ENCODE peak calls at places on chromosomes 2 and 18, in four cellular contexts. One of them, this sample, is unnamed.

GRCh38 chr2:43075054-43075593 is 151.3 kb downstream of the ZFP36L2 start:
- DNase-seq in HEK293T: no peak
- DNase-seq in K562: no peak
- DNase-seq in HepG2: peak
- DNase-seq in this sample: no peak

GRCh38 chr2:229489016-229489415 is 217.9 kb upstream of the PID1 start:
- DNase-seq in K562: no peak
- DNase-seq in HEK293T: no peak
- DNase-seq in HepG2: no peak
- DNase-seq in this sample: no peak

GRCh38 chr2:22701761-22702160 is 683.2 kb upstream of the KLHL29 start:
- DNase-seq in HEK293T: no peak
- DNase-seq in K562: no peak
- DNase-seq in HepG2: no peak
- DNase-seq in this sample: no peak

GRCh38 chr2:25453199-25453903 is 111.6 kb upstream of the DNMT3A start:
- DNase-seq in HepG2: no peak
- DNase-seq in K562: no peak
- DNase-seq in HEK293T: no peak
- DNase-seq in this sample: no peak

GRCh38 chr2:9837451-9837850 is 5.8 kb upstream of the TAF1B start:
- DNase-seq in HEK293T: no peak
- DNase-seq in K562: no peak
- DNase-seq in HepG2: no peak
- DNase-seq in this sample: no peak

GRCh38 chr2:192228685-192229084 is 34.0 kb upstream of the TMEFF2 start:
- DNase-seq in HepG2: no peak
- DNase-seq in K562: no peak
- DNase-seq in HEK293T: no peak
- DNase-seq in this sample: no peak

GRCh38 chr18:68215931-68216330 is 499.0 kb downstream of the TMX3 start:
- DNase-seq in K562: no peak
- DNase-seq in HEK293T: no peak
- DNase-seq in HepG2: no peak
- DNase-seq in this sample: no peak

GRCh38 chr2:66447676-66448075 is 12.8 kb downstream of the MEIS1 start:
- DNase-seq in HEK293T: no peak
- DNase-seq in HepG2: no peak
- DNase-seq in K562: no peak
- DNase-seq in this sample: no peak

GRCh38 chr2:216151313-216152030 is 42.3 kb downstream of the XRCC5 start:
- DNase-seq in HepG2: no peak
- DNase-seq in K562: no peak
- DNase-seq in HEK293T: no peak
- DNase-seq in this sample: no peak

GRCh38 chr2:152523091-152523490 is 188.1 kb downstream of the FMNL2 start:
- DNase-seq in K562: no peak
- DNase-seq in HepG2: no peak
- DNase-seq in HEK293T: no peak
- DNase-seq in this sample: no peak

GRCh38 chr2:195647302-195647701 is 9.7 kb upstream of the SLC39A10 start:
- DNase-seq in HepG2: no peak
- DNase-seq in K562: no peak
- DNase-seq in HEK293T: no peak
- DNase-seq in this sample: no peak

GRCh38 chr2:182103531-182103930 is 117.9 kb downstream of the PPP1R1C start:
- DNase-seq in K562: no peak
- DNase-seq in HEK293T: no peak
- DNase-seq in HepG2: no peak
- DNase-seq in this sample: no peak

GRCh38 chr18:13374468-13375301 is 156.1 kb downstream of the LDLRAD4 start:
- DNase-seq in K562: no peak
- DNase-seq in HEK293T: no peak
- DNase-seq in HepG2: no peak
- DNase-seq in this sample: no peak

GRCh38 chr2:230124792-230125452 is 56.2 kb upstream of the SLC16A14 start:
- DNase-seq in HEK293T: no peak
- DNase-seq in HepG2: no peak
- DNase-seq in K562: no peak
- DNase-seq in this sample: no peak

GRCh38 chr18:25033747-25034471 is 318.1 kb downstream of the ZNF521 start:
- DNase-seq in K562: no peak
- DNase-seq in HepG2: no peak
- DNase-seq in HEK293T: no peak
- DNase-seq in this sample: no peak

GRCh38 chr2:46657042-46657504 is 177.7 kb downstream of the TMEM247 start:
- DNase-seq in HEK293T: peak
- DNase-seq in K562: peak
- DNase-seq in HepG2: peak
- DNase-seq in this sample: no peak

GRCh38 chr2:219995409-219995808 is 368.0 kb downstream of the SLC4A3 start:
- DNase-seq in HEK293T: no peak
- DNase-seq in HepG2: no peak
- DNase-seq in K562: no peak
- DNase-seq in this sample: no peak

GRCh38 chr18:62848946-62849345 is 133.6 kb downstream of the PHLPP1 start:
- DNase-seq in K562: no peak
- DNase-seq in HepG2: no peak
- DNase-seq in HEK293T: no peak
- DNase-seq in this sample: no peak

GRCh38 chr2:183037281-183037659 is 987 bp downstream of the NCKAP1 start:
- DNase-seq in HepG2: peak
- DNase-seq in K562: no peak
- DNase-seq in HEK293T: no peak
- DNase-seq in this sample: no peak

GRCh38 chr2:117958186-117958585 is 55.7 kb downstream of the CCDC93 start:
- DNase-seq in HEK293T: no peak
- DNase-seq in HepG2: no peak
- DNase-seq in K562: no peak
- DNase-seq in this sample: no peak

GRCh38 chr2:8515390-8515761 is 166.5 kb upstream of the ID2 start:
- DNase-seq in HEK293T: no peak
- DNase-seq in K562: no peak
- DNase-seq in HepG2: no peak
- DNase-seq in this sample: no peak

GRCh38 chr2:147135401-147135800 is 709.4 kb upstream of the ACVR2A start:
- DNase-seq in HEK293T: no peak
- DNase-seq in K562: no peak
- DNase-seq in HepG2: no peak
- DNase-seq in this sample: no peak

GRCh38 chr2:141517180-141517851 is 613.5 kb downstream of the LRP1B start:
- DNase-seq in HEK293T: no peak
- DNase-seq in K562: no peak
- DNase-seq in HepG2: no peak
- DNase-seq in this sample: no peak

GRCh38 chr18:7914834-7915670 is 347.9 kb downstream of the PTPRM start:
- DNase-seq in HepG2: peak
- DNase-seq in K562: no peak
- DNase-seq in HEK293T: no peak
- DNase-seq in this sample: no peak

GRCh38 chr2:191836853-191837769 is 9.8 kb downstream of the CAVIN2 start:
- DNase-seq in K562: peak
- DNase-seq in HEK293T: no peak
- DNase-seq in HepG2: no peak
- DNase-seq in this sample: no peak

DNA sequence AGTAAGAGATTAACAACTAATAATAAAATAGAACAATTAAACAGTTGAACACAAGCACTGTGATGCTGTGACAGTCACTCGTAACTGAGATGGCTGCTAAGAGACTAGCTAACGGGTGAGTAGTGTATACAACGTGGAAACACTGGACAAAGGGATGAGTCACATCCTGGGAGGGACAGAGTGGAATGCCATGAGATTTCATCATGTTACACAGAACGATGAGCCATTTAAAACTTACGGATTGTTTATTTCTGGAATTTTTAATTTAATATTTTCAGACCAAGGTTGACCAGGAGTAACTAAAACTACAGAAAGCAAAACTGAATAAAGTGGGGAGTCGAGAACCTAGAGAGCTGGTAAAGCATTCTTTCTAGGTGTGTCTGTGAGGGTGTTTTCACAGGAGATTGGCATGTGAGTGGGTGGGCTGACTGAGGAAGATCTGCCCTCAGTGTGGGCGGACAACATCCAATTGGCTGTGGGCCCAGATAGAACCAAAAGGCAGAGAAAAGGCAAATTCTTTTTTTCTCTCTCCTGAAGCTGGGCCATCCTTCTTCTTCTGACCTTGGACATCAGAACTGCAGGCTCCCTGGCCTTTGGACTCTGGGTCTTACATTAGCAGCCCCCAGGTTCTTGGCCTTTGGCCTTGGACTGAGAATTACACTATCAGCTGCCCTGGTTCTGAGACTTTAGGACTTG is 14.6 kb downstream of the TMSB10 start:
- DNase-seq in HepG2: peak
- DNase-seq in HEK293T: no peak
- DNase-seq in K562: peak
- DNase-seq in this sample: no peak
- TF ChIP-seq ELF4 in HepG2: no peak
- TF ChIP-seq ELF4 in HEK293T: no peak
- TF ChIP-seq ELF4 in K562: no peak
- TF ChIP-seq ELF4 in this sample: no peak

DNA sequence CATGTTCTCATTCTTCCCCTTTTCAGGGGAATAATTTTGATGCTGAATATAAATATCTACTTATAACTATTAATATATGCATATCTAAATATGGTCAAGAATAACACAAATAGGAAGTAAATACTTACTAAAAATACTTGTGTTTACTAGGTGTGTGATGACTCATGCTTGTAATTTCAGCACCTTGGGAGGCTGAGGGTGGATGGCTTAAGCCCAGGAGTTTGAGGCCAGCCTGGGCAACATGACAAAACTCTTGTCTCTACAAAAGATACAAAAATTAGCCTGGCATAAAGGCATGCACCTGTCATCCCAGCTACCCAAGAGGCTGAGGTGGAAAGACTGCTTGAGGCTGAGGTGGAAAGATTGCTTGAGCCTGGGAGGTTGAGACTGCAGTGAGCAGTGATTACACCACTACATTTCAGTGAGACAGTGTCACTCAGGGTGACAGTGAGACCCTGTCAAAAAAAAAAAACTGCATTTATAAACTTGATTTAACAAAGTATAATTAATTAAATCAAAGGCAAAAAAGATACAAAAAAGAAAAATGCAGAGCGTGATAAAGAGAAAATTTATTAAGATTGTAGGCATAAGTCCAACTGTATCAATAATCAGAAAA is 703.1 kb upstream of the VRK2 start:
- DNase-seq in K562: no peak
- DNase-seq in HepG2: no peak
- DNase-seq in HEK293T: no peak
- DNase-seq in this sample: no peak
- TF ChIP-seq ELF4 in K562: no peak
- TF ChIP-seq ELF4 in HepG2: no peak
- TF ChIP-seq ELF4 in HEK293T: no peak
- TF ChIP-seq ELF4 in this sample: no peak

GRCh38 chr2:19542796-19543195 is 184.4 kb upstream of the OSR1 start:
- DNase-seq in K562: no peak
- DNase-seq in HepG2: no peak
- DNase-seq in HEK293T: no peak
- DNase-seq in this sample: no peak

GRCh38 chr2:19540739-19541503 is 182.5 kb upstream of the OSR1 start:
- DNase-seq in K562: no peak
- DNase-seq in HepG2: no peak
- DNase-seq in HEK293T: no peak
- DNase-seq in this sample: no peak

GRCh38 chr2:19536136-19536535 is 177.7 kb upstream of the OSR1 start:
- DNase-seq in K562: no peak
- DNase-seq in HepG2: peak
- DNase-seq in HEK293T: no peak
- DNase-seq in this sample: no peak

GRCh38 chr2:19541884-19542283 is 183.5 kb upstream of the OSR1 start:
- DNase-seq in HEK293T: peak
- DNase-seq in K562: no peak
- DNase-seq in HepG2: no peak
- DNase-seq in this sample: no peak

GRCh38 chr2:19538411-19538963 is 180.1 kb upstream of the OSR1 start:
- DNase-seq in HEK293T: no peak
- DNase-seq in K562: no peak
- DNase-seq in HepG2: peak
- DNase-seq in this sample: no peak
- TF ChIP-seq ELF4 in HEK293T: no peak
- TF ChIP-seq ELF4 in K562: no peak
- TF ChIP-seq ELF4 in HepG2: no peak
- TF ChIP-seq ELF4 in this sample: no peak

GRCh38 chr2:240135706-240136012 is 446 bp downstream of the COPS9 start:
- DNase-seq in HepG2: no peak
- DNase-seq in HEK293T: no peak
- DNase-seq in K562: no peak
- DNase-seq in this sample: no peak

GRCh38 chr2:240136013-240136670 is at the start of gene COPS9:
- DNase-seq in HEK293T: peak
- DNase-seq in HepG2: peak
- DNase-seq in K562: peak
- DNase-seq in this sample: peak

GRCh38 chr2:240138275-240138984 is 2.0 kb downstream of the OTOS start:
- DNase-seq in K562: no peak
- DNase-seq in HepG2: no peak
- DNase-seq in HEK293T: no peak
- DNase-seq in this sample: no peak

GRCh38 chr2:240137596-240138274 is 1.6 kb upstream of the COPS9 start:
- DNase-seq in HEK293T: no peak
- DNase-seq in K562: no peak
- DNase-seq in HepG2: no peak
- DNase-seq in this sample: no peak

DNA sequence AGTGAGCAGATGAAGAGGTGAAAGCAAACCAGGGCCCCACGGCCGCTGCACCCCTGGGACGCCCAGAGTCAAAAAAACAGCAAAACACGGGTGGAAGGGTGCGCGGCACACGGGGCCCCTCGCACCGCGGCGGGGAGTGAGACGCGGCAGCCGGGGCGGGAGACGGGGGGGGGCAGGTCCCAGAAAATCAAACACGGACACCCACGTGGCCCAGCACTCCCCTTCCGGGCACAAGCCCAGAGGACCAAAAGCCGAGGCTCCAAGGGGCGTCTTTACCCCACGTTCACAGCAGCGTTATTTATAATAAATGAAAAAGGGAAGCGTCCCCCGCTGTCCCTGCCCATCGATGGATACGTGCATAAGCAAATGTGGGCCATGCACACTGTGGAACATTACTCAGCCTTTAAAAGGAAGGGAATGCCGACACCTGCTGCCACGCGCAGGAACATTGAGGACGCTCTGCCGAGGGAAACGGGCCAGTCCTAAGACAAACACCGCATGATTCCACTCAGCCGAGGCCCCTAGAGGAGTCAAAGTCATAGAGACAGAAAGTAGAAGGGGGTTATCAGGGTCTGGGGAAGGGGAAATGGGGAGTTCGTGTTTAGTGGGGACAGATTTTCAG is 677 bp upstream of the COPS9 start:
- DNase-seq in HepG2: no peak
- DNase-seq in HEK293T: no peak
- DNase-seq in K562: peak
- DNase-seq in this sample: no peak
- TF ChIP-seq ELF4 in HepG2: no peak
- TF ChIP-seq ELF4 in HEK293T: no peak
- TF ChIP-seq ELF4 in K562: no peak
- TF ChIP-seq ELF4 in this sample: no peak

GRCh38 chr18:35927431-35927830 is 45.0 kb upstream of the RMP24 start:
- DNase-seq in HepG2: no peak
- DNase-seq in HEK293T: no peak
- DNase-seq in K562: no peak
- DNase-seq in this sample: no peak
- TF ChIP-seq ELF4 in HepG2: no peak
- TF ChIP-seq ELF4 in HEK293T: no peak
- TF ChIP-seq ELF4 in K562: no peak
- TF ChIP-seq ELF4 in this sample: no peak

This sample was measured in WTC11.